ENCODE peak calls at places on chromosomes 16 and 17, in nine cellular contexts. I is brain microvascular endothelial cell; F is cardiac muscle cell; H is CD8-positive, alpha-beta memory T cell; N is uterus; E is endothelial cell of umbilical vein; J is fibroblast of lung; P is IMR-90; R is neural progenitor cell. G is an unnamed sample.

GRCh38 chr16:2466667-2467300 is 4.3 kb upstream of the NTN3 start:
- DNase-seq in I (no peak), F (no peak), H (no peak), N (no peak), E (no peak), J (no peak), P (no peak), R (no peak), G (no peak)

GRCh38 chr16:80080287-80080851 is 460.4 kb upstream of the DYNLRB2 start:
- DNase-seq in I (no peak), F (no peak), H (no peak), N (no peak), E (no peak), J (no peak), P (no peak), R (no peak), G (no peak)

GRCh38 chr16:71914802-71915201 is 19.5 kb downstream of the IST1 start:
- DNase-seq in I (no peak), F (no peak), H (no peak), N (no peak), E (no peak), J (no peak), P (no peak), R (no peak), G (no peak)

GRCh38 chr16:84874553-84874952 is 54.8 kb downstream of the CRISPLD2 start:
- DNase-seq in I (no peak), F (peak), H (no peak), N (no peak), E (no peak), J (no peak), P (peak), R (no peak), G (no peak)

GRCh38 chr17:2916362-2916928 is 120.2 kb downstream of the RAP1GAP2 start:
- DNase-seq in I (no peak), F (no peak), H (no peak), N (no peak), E (no peak), J (no peak), P (no peak), R (no peak), G (no peak)

GRCh38 chr16:75244844-75245758 is 6.3 kb downstream of the BCAR1 start:
- DNase-seq in I (peak), F (peak), H (no peak), N (peak), E (peak), J (peak), P (peak), R (peak), G (peak)

GRCh38 chr17:81252336-81253329 is 13.5 kb downstream of the NDUFAF8 start:
- DNase-seq in I (no peak), F (no peak), H (no peak), N (no peak), E (no peak), J (no peak), P (no peak), R (no peak), G (no peak)

GRCh38 chr17:6476834-6477210 is 32.6 kb downstream of the PIMREG start:
- DNase-seq in I (no peak), F (no peak), H (no peak), N (no peak), E (no peak), J (no peak), P (no peak), R (no peak), G (no peak)

GRCh38 chr17:45809484-45809883 is 25.4 kb downstream of the CRHR1 start:
- DNase-seq in I (no peak), F (no peak), H (no peak), N (no peak), E (no peak), J (no peak), P (no peak), R (no peak), G (no peak)

GRCh38 chr17:18076941-18077340 is 10.8 kb upstream of the DRG2 start:
- DNase-seq in I (no peak), F (peak), H (no peak), N (no peak), E (no peak), J (peak), P (peak), R (no peak), G (no peak)

GRCh38 chr16:28218109-28218508 is 6.3 kb upstream of the XPO6 start:
- DNase-seq in I (peak), F (peak), H (peak), N (no peak), E (peak), J (peak), P (peak), R (peak), G (no peak)

GRCh38 chr16:69199382-69199781 is 12.4 kb downstream of the SNTB2 start:
- DNase-seq in I (no peak), F (peak), H (no peak), N (peak), E (no peak), J (peak), P (peak), R (no peak), G (no peak)

GRCh38 chr16:88804552-88805339 is 1.2 kb downstream of the CDT1 start:
- DNase-seq in I (no peak), F (no peak), H (no peak), N (no peak), E (no peak), J (no peak), P (no peak), R (no peak), G (no peak)

GRCh38 chr17:66002807-66003206 is 189.1 kb downstream of the CEP112 start:
- DNase-seq in I (no peak), F (peak), H (no peak), N (no peak), E (peak), J (peak), P (peak), R (no peak), G (no peak)

GRCh38 chr17:48970224-48970623 is 1.8 kb upstream of the GIP start:
- DNase-seq in I (no peak), F (peak), H (no peak), N (no peak), E (peak), J (no peak), P (no peak), R (no peak), G (no peak)

GRCh38 chr17:81277421-81277820 is 17.7 kb downstream of the SLC38A10 start:
- DNase-seq in I (no peak), F (peak), H (no peak), N (peak), E (no peak), J (peak), P (peak), R (no peak), G (no peak)

DNA sequence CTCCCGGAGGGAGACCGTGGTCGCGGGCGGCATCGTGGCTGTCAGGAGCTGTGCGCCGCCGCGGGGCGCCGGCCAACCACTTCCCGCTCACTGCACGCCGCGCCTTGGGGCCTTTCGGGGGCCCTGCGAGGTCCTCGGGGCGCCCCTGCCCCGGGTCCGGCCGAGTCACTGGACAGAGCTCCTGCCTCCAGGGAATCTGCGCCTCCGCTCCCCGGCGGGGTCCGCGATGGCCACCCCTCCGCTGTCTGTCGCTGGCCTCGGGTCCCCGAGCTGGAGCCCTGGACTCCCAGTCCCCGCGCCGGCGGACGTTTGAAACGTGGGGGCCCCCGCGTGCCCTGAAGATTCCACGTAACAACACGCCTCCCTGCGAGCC is at the start of gene QRICH2:
- DNase-seq in I (no peak), F (no peak), H (no peak), N (no peak), E (no peak), J (no peak), P (no peak), R (no peak), G (no peak)
- H3K4me3 ChIP-seq in I (no peak), F (no peak), H (no peak), N (no peak), E (no peak), J (no peak), P (no peak), R (no peak), G (no peak)

DNA sequence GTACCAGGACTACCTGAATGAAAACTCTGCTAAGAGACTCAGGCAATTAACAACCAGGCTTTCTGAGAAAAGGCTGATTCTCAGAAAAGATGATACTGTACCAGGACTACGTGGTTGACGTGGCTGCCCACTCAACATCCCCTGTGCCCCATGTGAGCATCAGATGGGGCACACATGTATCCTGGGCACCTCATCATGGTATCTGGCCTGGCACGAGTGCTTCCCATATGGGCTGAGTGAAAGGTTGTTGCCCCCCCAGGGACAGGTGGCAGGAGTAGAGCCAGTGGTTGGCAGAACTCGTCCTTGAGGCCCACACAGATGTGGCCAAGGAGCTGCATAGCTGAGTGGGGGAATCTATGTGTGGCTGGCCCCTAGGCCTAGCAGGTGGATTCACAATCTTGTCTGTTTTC is 3.5 kb upstream of the CES4A start:
- DNase-seq in I (no peak), F (no peak), H (no peak), N (no peak), E (no peak), J (no peak), P (no peak), R (no peak), G (no peak)
- H3K27ac ChIP-seq in I (no peak), F (no peak), H (no peak), N (no peak), E (no peak), J (no peak), P (no peak), R (no peak), G (no peak)

GRCh38 chr17:64022631-64023063 is 2.2 kb upstream of the ICAM2 start:
- DNase-seq in I (no peak), F (no peak), H (no peak), N (no peak), E (peak), J (no peak), P (no peak), R (no peak), G (no peak)

GRCh38 chr17:64016974-64017373 is 3.5 kb downstream of the ICAM2 start:
- DNase-seq in I (no peak), F (no peak), H (no peak), N (no peak), E (peak), J (no peak), P (no peak), R (no peak), G (no peak)

GRCh38 chr17:64017381-64017980 is 3.0 kb downstream of the ICAM2 start:
- DNase-seq in I (no peak), F (no peak), H (no peak), N (no peak), E (peak), J (no peak), P (no peak), R (no peak), G (no peak)

GRCh38 chr17:64020068-64020766 is at the start of gene ICAM2:
- DNase-seq in I (no peak), F (no peak), H (peak), N (peak), E (peak), J (no peak), P (no peak), R (no peak), G (no peak)

DNA sequence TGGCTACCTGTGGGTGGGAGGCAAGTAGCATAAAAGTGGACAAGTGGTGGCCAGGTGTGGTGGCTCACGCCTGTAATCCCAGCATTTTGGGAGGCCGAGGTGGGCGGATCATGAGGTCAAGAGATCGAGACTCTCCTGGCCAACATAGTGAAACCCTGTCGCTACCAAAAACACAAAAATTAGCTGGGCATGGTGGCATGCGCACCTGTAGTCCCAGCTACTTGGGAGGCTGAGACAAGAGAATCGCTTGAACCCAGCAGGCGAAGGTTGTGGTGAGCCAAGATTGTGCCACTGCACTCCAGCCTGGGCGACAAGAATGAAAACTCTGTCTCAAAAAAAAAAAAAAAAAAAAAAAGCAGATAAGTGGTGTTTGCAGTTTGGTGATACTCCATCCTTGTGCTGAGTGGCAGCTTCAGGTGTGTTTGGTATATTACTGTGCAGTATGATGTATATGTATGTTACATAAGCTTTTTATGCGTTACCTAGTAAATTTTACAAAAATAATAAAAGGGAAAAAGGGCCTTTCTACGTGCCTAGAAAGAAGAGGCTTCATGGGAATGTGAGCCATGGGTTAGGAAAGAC is 856 bp downstream of the ICAM2 start:
- DNase-seq in I (no peak), F (no peak), H (no peak), N (no peak), E (no peak), J (no peak), P (no peak), R (no peak), G (no peak)
- H3K4me3 ChIP-seq in I (no peak), F (no peak), H (peak), N (peak), E (peak), J (no peak), P (no peak), R (no peak), G (no peak)

DNA sequence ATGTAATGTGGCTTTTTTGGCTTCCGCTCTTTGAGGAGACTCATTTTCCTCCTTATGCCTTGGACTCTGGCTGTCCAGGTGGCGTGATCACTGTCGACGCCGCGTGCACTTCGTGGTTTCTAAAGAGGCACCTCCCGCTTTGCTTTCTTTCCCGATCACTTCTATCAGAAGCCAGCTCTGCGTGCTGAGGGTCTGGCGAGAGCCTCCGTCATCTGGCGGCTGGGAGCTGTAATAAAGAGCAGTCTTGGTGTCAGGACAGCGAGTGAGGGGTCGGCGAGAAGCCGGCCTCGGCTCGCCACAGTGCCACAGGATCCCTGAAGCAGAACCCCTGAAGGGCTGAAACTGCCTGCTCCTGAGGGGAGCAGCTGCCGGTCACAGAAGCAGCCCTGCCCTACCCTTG is 7.4 kb downstream of the ZNF750 start:
- DNase-seq in I (no peak), F (no peak), H (no peak), N (no peak), E (no peak), J (no peak), P (no peak), R (no peak), G (no peak)
- H3K27ac ChIP-seq in I (no peak), F (peak), H (no peak), N (no peak), E (no peak), J (no peak), P (no peak), R (peak), G (no peak)

GRCh38 chr17:7511108-7511507 is 26.9 kb downstream of the POLR2A start:
- DNase-seq in I (no peak), F (no peak), H (no peak), N (no peak), E (no peak), J (no peak), P (peak), R (no peak), G (no peak)

GRCh38 chr17:7509937-7510336 is 25.8 kb downstream of the POLR2A start:
- DNase-seq in I (no peak), F (no peak), H (no peak), N (no peak), E (no peak), J (no peak), P (no peak), R (no peak), G (no peak)

GRCh38 chr17:7513850-7514419 is 29.8 kb downstream of the POLR2A start:
- DNase-seq in I (no peak), F (no peak), H (no peak), N (peak), E (no peak), J (no peak), P (no peak), R (no peak), G (no peak)

GRCh38 chr17:7512105-7512504 is 27.9 kb downstream of the POLR2A start:
- DNase-seq in I (no peak), F (no peak), H (no peak), N (no peak), E (no peak), J (no peak), P (no peak), R (no peak), G (peak)

GRCh38 chr17:7512824-7513540 is 28.8 kb downstream of the POLR2A start:
- DNase-seq in I (no peak), F (no peak), H (no peak), N (no peak), E (no peak), J (no peak), P (no peak), R (no peak), G (no peak)
- H3K4me3 ChIP-seq in I (no peak), F (no peak), H (no peak), N (no peak), E (no peak), J (no peak), P (no peak), R (no peak), G (no peak)

DNA sequence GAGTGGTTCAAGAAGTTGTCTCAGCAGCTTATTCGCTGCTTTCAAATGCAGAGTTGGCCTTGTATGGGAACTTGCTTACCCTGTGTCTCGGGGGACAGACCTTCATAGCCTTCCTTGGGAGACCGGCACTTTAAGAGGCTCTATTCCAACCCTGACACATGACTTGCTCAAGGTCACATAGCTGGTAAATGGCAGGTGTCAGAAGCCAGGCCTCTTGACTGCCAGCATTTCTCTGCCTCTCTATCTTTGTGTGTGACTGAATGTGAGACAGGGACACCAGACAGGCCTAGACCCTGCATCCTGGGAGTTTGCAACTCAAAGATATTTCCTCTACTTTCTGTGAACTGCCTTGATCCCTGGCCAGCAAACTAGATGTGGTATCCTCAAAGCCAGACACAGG is 116.8 kb upstream of the TNRC6C start:
- DNase-seq in I (no peak), F (no peak), H (no peak), N (no peak), E (no peak), J (no peak), P (no peak), R (no peak), G (no peak)
- H3K27ac ChIP-seq in I (no peak), F (no peak), H (no peak), N (no peak), E (no peak), J (no peak), P (no peak), R (no peak), G (no peak)

G was measured in aorta.